ENCODE peak calls at places on chromosomes 11 and 22, in nine cellular contexts. G is GM06990; D is NCI-H446 treated with DMSO at 0.1 percent for 48 hours; U is BE2C; R is anterior cingulate cortex; P is stimulated activated CD4-positive, alpha-beta T cell treated with anti-CD3 and anti-CD28 coated beads, Interleukin-15, amount 100 ng/mL, for 24 hours; V is amygdala; I is LoVo; B is EL. C is an unnamed sample.

GRCh38 chr11:76152086-76152658 is 54.1 kb downstream of the WNT11 start:
- DNase-seq in G (peak; percentile 81), D (no peak), U (no peak), R (peak; percentile 62), P (peak; percentile 95), V (no peak), I (peak; percentile 72), B (peak; percentile 44), C (peak; percentile 14)

GRCh38 chr11:19398772-19399542 is 158.2 kb upstream of the E2F8 start:
- DNase-seq in G (no peak), D (no peak), U (no peak), R (no peak), P (no peak), V (no peak), I (no peak), B (peak; percentile 90), C (no peak)

GRCh38 chr22:39110631-39111561 is 13.9 kb downstream of the APOBEC3H start:
- DNase-seq in G (no peak), D (no peak), U (peak; percentile 43), R (no peak), P (no peak), V (no peak), I (no peak), B (no peak), C (no peak)

GRCh38 chr11:123577081-123577598 is 77.3 kb downstream of the SCN3B start:
- DNase-seq in G (peak; percentile 61), D (peak; percentile 34), U (peak; percentile 87), R (peak; percentile 49), P (peak; percentile 81), V (no peak), I (peak; percentile 40), B (peak; percentile 53), C (no peak)

GRCh38 chr11:31254411-31254810 is 115.1 kb downstream of the DCDC1 start:
- DNase-seq in G (no peak), D (no peak), U (no peak), R (no peak), P (no peak), V (no peak), I (no peak), B (no peak), C (no peak)

GRCh38 chr11:103798456-103798855 is 238.0 kb upstream of the DDI1 start:
- DNase-seq in G (no peak), D (no peak), U (no peak), R (no peak), P (no peak), V (no peak), I (no peak), B (no peak), C (no peak)

GRCh38 chr11:43944761-43945311 is 2.4 kb downstream of the C11orf96 start:
- DNase-seq in G (peak; percentile 38), D (no peak), U (peak; percentile 73), R (peak; percentile 34), P (peak; percentile 80), V (no peak), I (no peak), B (peak; percentile 41), C (no peak)

GRCh38 chr11:126547161-126547560 is 191.7 kb downstream of the ST3GAL4 start:
- DNase-seq in G (no peak), D (no peak), U (no peak), R (no peak), P (no peak), V (no peak), I (no peak), B (peak; percentile 96), C (no peak)

GRCh38 chr11:105081412-105082150 is 36.4 kb upstream of the CARD16 start:
- DNase-seq in G (no peak), D (no peak), U (no peak), R (no peak), P (no peak), V (no peak), I (no peak), B (no peak), C (no peak)

GRCh38 chr22:29211066-29211841 is 5.6 kb downstream of the EMID1 start:
- DNase-seq in G (no peak), D (no peak), U (no peak), R (no peak), P (no peak), V (no peak), I (no peak), B (no peak), C (no peak)

GRCh38 chr11:93528252-93528651 is 14.9 kb downstream of the SMCO4 start:
- DNase-seq in G (no peak), D (no peak), U (no peak), R (no peak), P (no peak), V (no peak), I (no peak), B (no peak), C (no peak)

GRCh38 chr11:26931881-26932280 is 62.0 kb upstream of the FIBIN start:
- DNase-seq in G (no peak), D (no peak), U (no peak), R (no peak), P (no peak), V (no peak), I (no peak), B (no peak), C (no peak)

GRCh38 chr11:94662065-94662779 is 95.1 kb downstream of the PIWIL4 start:
- DNase-seq in G (no peak), D (no peak), U (no peak), R (no peak), P (no peak), V (no peak), I (no peak), B (no peak), C (no peak)

GRCh38 chr22:50270302-50271010 is at the start of gene MAPK11:
- DNase-seq in G (peak; percentile 78), D (no peak), U (peak; percentile 35), R (peak; percentile 38), P (peak; percentile 81), V (no peak), I (peak; percentile 67), B (peak; percentile 73), C (no peak)

GRCh38 chr11:69292221-69292648 is 1.7 kb upstream of the MYEOV start:
- DNase-seq in G (no peak), D (no peak), U (peak; percentile 63), R (no peak), P (peak; percentile 62), V (no peak), I (no peak), B (no peak), C (no peak)

GRCh38 chr11:94602430-94603372 is 35.5 kb downstream of the PIWIL4 start:
- DNase-seq in G (peak; percentile 42), D (no peak), U (no peak), R (no peak), P (peak; percentile 44), V (no peak), I (no peak), B (peak; percentile 8), C (no peak)

GRCh38 chr22:45217345-45217744 is 23.3 kb downstream of the KIAA0930 start:
- DNase-seq in G (no peak), D (no peak), U (no peak), R (no peak), P (no peak), V (no peak), I (no peak), B (no peak), C (no peak)

GRCh38 chr11:17580271-17580670 is 33.2 kb downstream of the OTOG start:
- DNase-seq in G (no peak), D (no peak), U (no peak), R (no peak), P (no peak), V (no peak), I (no peak), B (no peak), C (no peak)

GRCh38 chr22:50621491-50621880 is 6.5 kb downstream of the ARSA start:
- DNase-seq in G (peak; percentile 69), D (no peak), U (no peak), R (no peak), P (peak; percentile 64), V (no peak), I (no peak), B (no peak), C (no peak)

GRCh38 chr22:29299136-29299900 is 7.1 kb upstream of the GAS2L1 start:
- DNase-seq in G (no peak), D (no peak), U (no peak), R (no peak), P (no peak), V (no peak), I (no peak), B (no peak), C (no peak)

GRCh38 chr22:48210812-48211211 is 1448.4 kb downstream of the TBC1D22A start:
- DNase-seq in G (no peak), D (no peak), U (no peak), R (no peak), P (no peak), V (no peak), I (no peak), B (no peak), C (no peak)

C was measured in esophagus squamous epithelium.